ENCODE peak calls at places on chromosomes 1 and 21, in four cellular contexts. K, G, E and X are unnamed samples.

GRCh38 chr1:150619576-150620509 is 9.6 kb downstream of the ENSA start:
- DNase-seq in K (no peak), G (no peak), E (no peak), X (no peak)

GRCh38 chr21:46253610-46254124 is 25.1 kb upstream of the LSS start:
- DNase-seq in K (peak; percentile 10), G (no peak), E (no peak), X (no peak)

GRCh38 chr1:207565546-207566468 is 69.8 kb downstream of the CR1 start:
- DNase-seq in K (peak; percentile 46), G (no peak), E (no peak), X (no peak)

GRCh38 chr1:78061825-78062523 is 16.2 kb downstream of the GIPC2 start:
- DNase-seq in K (no peak), G (peak; percentile 73), E (no peak), X (no peak)

GRCh38 chr21:33149166-33149565 is 79.2 kb downstream of the OLIG1 start:
- DNase-seq in K (no peak), G (no peak), E (no peak), X (no peak)

GRCh38 chr1:15525043-15525958 is 1.3 kb upstream of the CASP9 start:
- DNase-seq in K (no peak), G (no peak), E (no peak), X (no peak)

GRCh38 chr1:9230869-9231533 is 3.6 kb upstream of the H6PD start:
- DNase-seq in K (no peak), G (no peak), E (no peak), X (no peak)

GRCh38 chr1:218304281-218305039 is 19.4 kb downstream of the RRP15 start:
- DNase-seq in K (peak; percentile 95), G (no peak), E (no peak), X (no peak)

GRCh38 chr1:195019385-195019784 is 1588.9 kb downstream of the KCNT2 start:
- DNase-seq in K (no peak), G (no peak), E (no peak), X (no peak)

GRCh38 chr21:17428484-17428869 is 84.4 kb upstream of the CXADR start:
- DNase-seq in K (no peak), G (no peak), E (no peak), X (no peak)

GRCh38 chr1:211828584-211829342 is 1.8 kb downstream of the LPGAT1 start:
- DNase-seq in K (no peak), G (no peak), E (no peak), X (no peak)

GRCh38 chr1:15515026-15515663 is 8.9 kb downstream of the CASP9 start:
- DNase-seq in K (no peak), G (no peak), E (no peak), X (no peak)

GRCh38 chr1:201495447-201496295 is 11.3 kb downstream of the CSRP1 start:
- DNase-seq in K (peak; percentile 88), G (no peak), E (peak; percentile 78), X (no peak)

GRCh38 chr1:85137660-85138059 is 63.2 kb downstream of the SYDE2 start:
- DNase-seq in K (no peak), G (no peak), E (no peak), X (no peak)

GRCh38 chr1:226597616-226598454 is 49.3 kb downstream of the STUM start:
- DNase-seq in K (no peak), G (no peak), E (no peak), X (no peak)

GRCh38 chr1:211741116-211741515 is 65.7 kb upstream of the NEK2 start:
- DNase-seq in K (no peak), G (no peak), E (no peak), X (no peak)

GRCh38 chr1:41241748-41242644 is at the start of gene SCMH1:
- DNase-seq in K (peak; percentile 84), G (no peak), E (no peak), X (peak; percentile 43)

GRCh38 chr21:42818328-42818749 is 61.0 kb downstream of the WDR4 start:
- DNase-seq in K (peak; percentile 33), G (no peak), E (no peak), X (no peak)

GRCh38 chr1:78950801-78951200 is 55.7 kb downstream of the ADGRL4 start:
- DNase-seq in K (no peak), G (no peak), E (no peak), X (no peak)